ENCODE peak calls at places on chromosomes 7 and 10, in four cellular contexts. C is transverse colon, J is uterus, S is thyroid gland. X is an unnamed sample. For H3K4me1, the result is how much of the 10 kb centered on the place peaks cover.

GRCh38 chr7:105905209-105905910 is 29.0 kb upstream of the ATXN7L1 start:
- DNase-seq in C (no peak), J (no peak), S (no peak), X (no peak)

GRCh38 chr7:5690931-5691461 is 90.5 kb downstream of the RNF216 start:
- DNase-seq in C (no peak), J (no peak), S (peak), X (no peak)

GRCh38 chr10:86342111-86342863 is 24.3 kb downstream of the GRID1 start:
- DNase-seq in C (no peak), J (no peak), S (no peak), X (no peak)

GRCh38 chr10:108303149-108303548 is 1138.6 kb upstream of the SORCS1 start:
- DNase-seq in C (no peak), J (no peak), S (no peak), X (no peak)

GRCh38 chr10:101016814-101017213 is 14.1 kb downstream of the PDZD7 start:
- DNase-seq in C (no peak), J (no peak), S (no peak), X (no peak)

GRCh38 chr7:156386097-156386496 is 254.5 kb upstream of the RNF32 start:
- DNase-seq in C (no peak), J (no peak), S (no peak), X (no peak)

GRCh38 chr7:97145068-97145467 is 27.6 kb downstream of the SDHAF3 start:
- DNase-seq in C (no peak), J (no peak), S (no peak), X (no peak)

GRCh38 chr7:137904826-137905225 is 58.1 kb upstream of the DGKI start:
- DNase-seq in C (no peak), J (no peak), S (no peak), X (no peak)

GRCh38 chr10:79082631-79083581 is 14.1 kb downstream of the ZMIZ1 start:
- DNase-seq in C (no peak), J (no peak), S (no peak), X (no peak)
- H3K4me1 ChIP-seq in C (half or more), J (half or more), S (half or more), X (half or more)

GRCh38 chr10:89296227-89296648 is 5.6 kb upstream of the IFIT2 start:
- DNase-seq in C (no peak), J (no peak), S (no peak), X (no peak)
- H3K4me3 ChIP-seq in C (no peak), J (no peak), S (no peak), X (no peak)

GRCh38 chr10:32050145-32050544 is 6.1 kb downstream of the KIF5B start:
- DNase-seq in C (no peak), J (no peak), S (no peak), X (no peak)
- H3K4me1 ChIP-seq in C (half or more), J (under half), S (under half), X (under half)

GRCh38 chr7:111730476-111731300 is 168.4 kb upstream of the IMMP2L start:
- DNase-seq in C (no peak), J (no peak), S (no peak), X (no peak)
- H3K4me3 ChIP-seq in C (no peak), J (no peak), S (no peak), X (no peak)

GRCh38 chr10:122379537-122379936 is 5.0 kb downstream of the PLEKHA1 start:
- DNase-seq in C (no peak), J (no peak), S (no peak), X (no peak)

GRCh38 chr10:122381680-122382079 is 7.2 kb downstream of the PLEKHA1 start:
- DNase-seq in C (no peak), J (no peak), S (no peak), X (no peak)

GRCh38 chr10:122380703-122381102 is 6.2 kb downstream of the PLEKHA1 start:
- DNase-seq in C (no peak), J (no peak), S (no peak), X (no peak)

GRCh38 chr10:122376364-122376961 is 2.0 kb downstream of the PLEKHA1 start:
- DNase-seq in C (no peak), J (no peak), S (no peak), X (no peak)

GRCh38 chr10:122379041-122379440 is 4.5 kb downstream of the PLEKHA1 start:
- DNase-seq in C (no peak), J (no peak), S (no peak), X (no peak)
- H3K4me1 ChIP-seq in C (under half), J (under half), S (under half), X (under half)

GRCh38 chr7:49244543-49244942 is 320.2 kb downstream of the CDC14C start:
- DNase-seq in C (no peak), J (no peak), S (no peak), X (no peak)
- H3K4me3 ChIP-seq in C (no peak), J (no peak), S (no peak), X (no peak)

GRCh38 chr10:68118657-68119056 is 9.4 kb downstream of the MYPN start:
- DNase-seq in C (no peak), J (no peak), S (no peak), X (no peak)
- H3K4me1 ChIP-seq in C (under half), J (under half), S (under half), X (under half)

GRCh38 chr7:132489776-132490237 is 86.5 kb downstream of the PLXNA4 start:
- DNase-seq in C (no peak), J (no peak), S (no peak), X (no peak)

GRCh38 chr7:132482866-132483265 is 93.4 kb downstream of the PLXNA4 start:
- DNase-seq in C (no peak), J (no peak), S (no peak), X (no peak)

GRCh38 chr7:132488634-132489302 is 87.5 kb downstream of the PLXNA4 start:
- DNase-seq in C (no peak), J (no peak), S (no peak), X (no peak)

GRCh38 chr7:132485136-132485535 is 91.1 kb downstream of the PLXNA4 start:
- DNase-seq in C (peak), J (peak), S (no peak), X (no peak)

GRCh38 chr7:132485600-132486594 is 90.4 kb downstream of the PLXNA4 start:
- DNase-seq in C (no peak), J (peak), S (no peak), X (no peak)
- H3K4me3 ChIP-seq in C (no peak), J (no peak), S (no peak), X (no peak)

X was measured in mucosa of descending colon.